ENCODE peak calls at places on chromosomes 13 and 19, in six cellular contexts. One of them, this sample, is unnamed.

GRCh38 chr19:40380199-40381037 is 9.6 kb downstream of the HIPK4 start:
- DNase-seq in left lung: no peak
- DNase-seq in dorsolateral prefrontal cortex: no peak
- DNase-seq in AG04450: no peak
- DNase-seq in SK-N-SH: peak
- DNase-seq in ovary: no peak
- DNase-seq in this sample: no peak

GRCh38 chr13:50529154-50529882 is 314.2 kb downstream of the DLEU7 start:
- DNase-seq in left lung: peak
- DNase-seq in dorsolateral prefrontal cortex: peak
- DNase-seq in AG04450: peak
- DNase-seq in SK-N-SH: peak
- DNase-seq in ovary: peak
- DNase-seq in this sample: peak

GRCh38 chr13:103663996-103664395 is 597.8 kb upstream of the SLC10A2 start:
- DNase-seq in left lung: no peak
- DNase-seq in dorsolateral prefrontal cortex: no peak
- DNase-seq in AG04450: no peak
- DNase-seq in SK-N-SH: no peak
- DNase-seq in ovary: no peak
- DNase-seq in this sample: no peak

GRCh38 chr13:30159446-30159839 is 147.9 kb downstream of the KATNAL1 start:
- DNase-seq in left lung: no peak
- DNase-seq in dorsolateral prefrontal cortex: no peak
- DNase-seq in AG04450: peak
- DNase-seq in SK-N-SH: no peak
- DNase-seq in ovary: no peak
- DNase-seq in this sample: no peak

GRCh38 chr19:6376512-6377193 is 920 bp upstream of the PSPN start:
- DNase-seq in left lung: no peak
- DNase-seq in dorsolateral prefrontal cortex: no peak
- DNase-seq in AG04450: no peak
- DNase-seq in SK-N-SH: no peak
- DNase-seq in ovary: no peak
- DNase-seq in this sample: no peak

GRCh38 chr19:3863648-3864047 is 5.2 kb downstream of the ZFR2 start:
- DNase-seq in left lung: no peak
- DNase-seq in dorsolateral prefrontal cortex: no peak
- DNase-seq in AG04450: no peak
- DNase-seq in SK-N-SH: no peak
- DNase-seq in ovary: no peak
- DNase-seq in this sample: no peak

GRCh38 chr19:30344446-30345425 is 27.4 kb upstream of the ZNF536 start:
- DNase-seq in left lung: no peak
- DNase-seq in dorsolateral prefrontal cortex: no peak
- DNase-seq in AG04450: no peak
- DNase-seq in SK-N-SH: no peak
- DNase-seq in ovary: no peak
- DNase-seq in this sample: peak

GRCh38 chr19:48351341-48351752 is 12.4 kb downstream of the TMEM143 start:
- DNase-seq in left lung: peak
- DNase-seq in dorsolateral prefrontal cortex: no peak
- DNase-seq in AG04450: no peak
- DNase-seq in SK-N-SH: peak
- DNase-seq in ovary: peak
- DNase-seq in this sample: peak

GRCh38 chr13:30829145-30829544 is 76.9 kb upstream of the MEDAG start:
- DNase-seq in left lung: no peak
- DNase-seq in dorsolateral prefrontal cortex: no peak
- DNase-seq in AG04450: no peak
- DNase-seq in SK-N-SH: no peak
- DNase-seq in ovary: no peak
- DNase-seq in this sample: no peak

GRCh38 chr19:34461375-34462100 is 20.0 kb upstream of the WTIP start:
- DNase-seq in left lung: no peak
- DNase-seq in dorsolateral prefrontal cortex: no peak
- DNase-seq in AG04450: no peak
- DNase-seq in SK-N-SH: no peak
- DNase-seq in ovary: no peak
- DNase-seq in this sample: no peak

GRCh38 chr19:1855828-1856255 is 7.5 kb downstream of the KLF16 start:
- DNase-seq in left lung: peak
- DNase-seq in dorsolateral prefrontal cortex: no peak
- DNase-seq in AG04450: no peak
- DNase-seq in SK-N-SH: no peak
- DNase-seq in ovary: no peak
- DNase-seq in this sample: no peak

GRCh38 chr13:18949489-18949761 is 232.2 kb downstream of the TUBA3C start:
- DNase-seq in left lung: no peak
- DNase-seq in dorsolateral prefrontal cortex: no peak
- DNase-seq in AG04450: no peak
- DNase-seq in SK-N-SH: no peak
- DNase-seq in ovary: no peak
- DNase-seq in this sample: no peak

GRCh38 chr19:33085570-33086128 is 4.7 kb downstream of the GPATCH1 start:
- DNase-seq in left lung: no peak
- DNase-seq in dorsolateral prefrontal cortex: no peak
- DNase-seq in AG04450: no peak
- DNase-seq in SK-N-SH: no peak
- DNase-seq in ovary: no peak
- DNase-seq in this sample: no peak

GRCh38 chr13:31351376-31351775 is 151.6 kb downstream of the B3GLCT start:
- DNase-seq in left lung: no peak
- DNase-seq in dorsolateral prefrontal cortex: no peak
- DNase-seq in AG04450: no peak
- DNase-seq in SK-N-SH: no peak
- DNase-seq in ovary: no peak
- DNase-seq in this sample: no peak

GRCh38 chr19:28019901-28020300 is 1193.0 kb downstream of the UQCRFS1 start:
- DNase-seq in left lung: no peak
- DNase-seq in dorsolateral prefrontal cortex: no peak
- DNase-seq in AG04450: no peak
- DNase-seq in SK-N-SH: no peak
- DNase-seq in ovary: no peak
- DNase-seq in this sample: no peak

GRCh38 chr13:48975101-48975925 is at the start of gene FNDC3A:
- DNase-seq in left lung: peak
- DNase-seq in dorsolateral prefrontal cortex: peak
- DNase-seq in AG04450: peak
- DNase-seq in SK-N-SH: peak
- DNase-seq in ovary: peak
- DNase-seq in this sample: peak

DNA sequence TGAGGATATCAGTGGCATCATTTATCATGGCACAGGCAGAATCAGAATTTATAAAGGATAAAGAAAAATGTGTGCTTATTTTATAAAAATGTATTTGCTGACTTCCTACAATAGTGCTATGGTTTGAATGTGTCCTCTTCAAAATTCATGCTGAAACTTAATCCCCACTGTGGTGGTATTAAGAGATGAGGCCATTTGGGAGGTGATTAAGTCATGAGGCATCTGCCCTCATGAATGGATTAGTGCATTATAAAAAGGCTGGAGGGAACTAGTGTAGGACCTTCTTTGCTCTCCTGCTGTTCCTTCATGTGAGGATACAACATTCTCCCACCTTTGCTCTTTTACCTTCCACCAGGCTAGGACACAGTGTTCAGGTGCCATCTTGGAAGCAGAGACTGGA is 212.8 kb downstream of the RFC3 start:
- DNase-seq in left lung: no peak
- DNase-seq in dorsolateral prefrontal cortex: no peak
- DNase-seq in AG04450: no peak
- DNase-seq in SK-N-SH: no peak
- DNase-seq in ovary: no peak
- DNase-seq in this sample: no peak
- H3K27ac ChIP-seq in left lung: no peak
- H3K27ac ChIP-seq in dorsolateral prefrontal cortex: no peak
- H3K27ac ChIP-seq in AG04450: no peak
- H3K27ac ChIP-seq in SK-N-SH: no peak
- H3K27ac ChIP-seq in ovary: no peak
- H3K27ac ChIP-seq in this sample: no peak

DNA sequence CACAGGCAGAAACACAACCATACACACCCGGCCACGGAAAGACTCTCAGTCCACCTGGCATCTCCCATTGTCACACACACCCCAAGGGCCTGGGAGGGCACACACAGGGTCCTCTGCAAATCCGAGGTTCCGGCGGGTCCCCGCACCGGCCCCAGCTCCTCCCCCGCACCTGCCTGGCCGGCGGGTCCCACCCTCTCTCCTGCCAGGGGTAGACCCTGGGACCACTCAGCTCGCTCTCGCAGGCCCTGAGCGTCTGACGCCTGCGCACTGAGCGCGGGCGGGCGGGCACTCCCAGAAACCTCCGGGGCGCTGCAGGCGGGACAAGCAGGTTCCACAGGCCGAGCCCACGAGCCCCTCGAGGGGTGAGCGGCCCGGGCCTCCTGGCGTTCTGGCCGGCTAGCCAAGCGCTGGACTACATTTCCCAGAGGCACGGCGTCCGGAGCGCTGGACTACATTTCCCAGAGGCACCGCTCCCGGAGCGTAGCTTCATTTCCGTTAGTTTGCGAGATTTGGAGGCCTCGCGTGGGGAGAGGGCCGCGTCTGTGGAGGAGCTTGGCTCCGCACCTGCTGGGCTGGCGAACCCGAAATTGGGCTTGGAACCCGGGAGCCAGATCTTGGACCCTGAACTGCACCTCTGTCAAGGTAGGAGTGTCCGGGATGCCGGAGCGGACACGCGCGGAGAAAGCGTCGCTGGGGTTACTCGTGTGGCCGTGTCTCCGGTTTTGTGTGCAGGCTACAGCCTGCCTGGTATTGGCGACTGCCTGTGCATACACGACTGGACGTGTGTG is at the start of gene ZNF420:
- DNase-seq in left lung: peak
- DNase-seq in dorsolateral prefrontal cortex: peak
- DNase-seq in AG04450: peak
- DNase-seq in SK-N-SH: peak
- DNase-seq in ovary: peak
- DNase-seq in this sample: peak
- TF ChIP-seq CTCF in left lung: no peak
- TF ChIP-seq CTCF in dorsolateral prefrontal cortex: peak
- TF ChIP-seq CTCF in AG04450: no peak
- TF ChIP-seq CTCF in SK-N-SH: no peak
- TF ChIP-seq CTCF in ovary: no peak
- TF ChIP-seq CTCF in this sample: no peak

DNA sequence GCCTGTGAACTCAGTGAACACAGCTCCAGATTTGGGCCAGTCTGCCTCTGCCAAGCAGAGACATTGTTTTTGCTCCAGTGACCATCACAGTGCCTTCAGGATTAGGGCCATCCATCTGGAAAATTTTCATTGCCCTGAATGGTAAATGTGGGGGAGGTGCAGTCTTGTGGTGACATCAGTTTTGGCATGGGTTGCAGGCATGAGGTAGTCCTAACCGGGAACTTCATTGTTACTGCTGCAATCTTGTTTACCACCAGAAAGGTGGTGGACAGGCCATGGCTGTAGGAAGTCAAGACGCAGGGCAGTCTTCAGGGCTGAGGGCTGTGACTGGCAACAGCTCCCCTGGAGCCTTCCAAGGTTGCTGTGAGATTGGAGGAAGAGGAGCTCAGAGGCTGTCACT is 55.2 kb downstream of the SPATA13 start:
- DNase-seq in left lung: no peak
- DNase-seq in dorsolateral prefrontal cortex: no peak
- DNase-seq in AG04450: no peak
- DNase-seq in SK-N-SH: no peak
- DNase-seq in ovary: no peak
- DNase-seq in this sample: peak
- H3K27ac ChIP-seq in left lung: no peak
- H3K27ac ChIP-seq in dorsolateral prefrontal cortex: peak
- H3K27ac ChIP-seq in AG04450: no peak
- H3K27ac ChIP-seq in SK-N-SH: no peak
- H3K27ac ChIP-seq in ovary: peak
- H3K27ac ChIP-seq in this sample: no peak

GRCh38 chr19:35780717-35781116 is 5.4 kb downstream of the ARHGAP33 start:
- DNase-seq in left lung: no peak
- DNase-seq in dorsolateral prefrontal cortex: no peak
- DNase-seq in AG04450: no peak
- DNase-seq in SK-N-SH: no peak
- DNase-seq in ovary: no peak
- DNase-seq in this sample: no peak

GRCh38 chr19:35777961-35778360 is 2.6 kb downstream of the ARHGAP33 start:
- DNase-seq in left lung: no peak
- DNase-seq in dorsolateral prefrontal cortex: no peak
- DNase-seq in AG04450: no peak
- DNase-seq in SK-N-SH: no peak
- DNase-seq in ovary: no peak
- DNase-seq in this sample: no peak

GRCh38 chr19:35777411-35777841 is 2.1 kb downstream of the ARHGAP33 start:
- DNase-seq in left lung: no peak
- DNase-seq in dorsolateral prefrontal cortex: no peak
- DNase-seq in AG04450: no peak
- DNase-seq in SK-N-SH: no peak
- DNase-seq in ovary: no peak
- DNase-seq in this sample: no peak

GRCh38 chr19:35780058-35780457 is 4.7 kb downstream of the ARHGAP33 start:
- DNase-seq in left lung: no peak
- DNase-seq in dorsolateral prefrontal cortex: no peak
- DNase-seq in AG04450: no peak
- DNase-seq in SK-N-SH: no peak
- DNase-seq in ovary: no peak
- DNase-seq in this sample: no peak

GRCh38 chr19:35779033-35779432 is 3.7 kb downstream of the ARHGAP33 start:
- DNase-seq in left lung: no peak
- DNase-seq in dorsolateral prefrontal cortex: no peak
- DNase-seq in AG04450: no peak
- DNase-seq in SK-N-SH: no peak
- DNase-seq in ovary: no peak
- DNase-seq in this sample: no peak
- TF ChIP-seq CTCF in left lung: no peak
- TF ChIP-seq CTCF in dorsolateral prefrontal cortex: no peak
- TF ChIP-seq CTCF in AG04450: no peak
- TF ChIP-seq CTCF in SK-N-SH: no peak
- TF ChIP-seq CTCF in ovary: no peak
- TF ChIP-seq CTCF in this sample: no peak

DNA sequence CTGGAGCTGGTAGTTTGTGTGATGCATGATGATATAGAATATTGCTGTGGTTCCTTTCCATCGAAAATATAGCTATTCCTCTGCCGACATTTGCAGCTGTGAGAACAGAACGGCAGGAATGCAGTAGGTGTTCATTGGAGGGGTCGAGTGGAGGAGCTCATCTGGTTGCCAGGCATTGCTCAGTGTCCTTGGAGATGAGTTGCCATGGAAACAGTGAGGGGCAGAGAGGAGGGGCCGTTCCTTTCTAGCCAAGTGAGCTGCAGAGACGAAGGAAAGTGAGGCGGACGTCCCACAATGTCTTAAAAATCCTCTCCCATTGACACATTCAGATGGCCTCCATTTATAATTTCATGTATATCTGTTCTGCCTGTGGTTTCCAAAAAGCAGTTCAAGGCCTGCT is 41.1 kb upstream of the ZNF835 start:
- DNase-seq in left lung: no peak
- DNase-seq in dorsolateral prefrontal cortex: peak
- DNase-seq in AG04450: no peak
- DNase-seq in SK-N-SH: peak
- DNase-seq in ovary: no peak
- DNase-seq in this sample: no peak
- H3K27ac ChIP-seq in left lung: no peak
- H3K27ac ChIP-seq in dorsolateral prefrontal cortex: peak
- H3K27ac ChIP-seq in AG04450: no peak
- H3K27ac ChIP-seq in SK-N-SH: no peak
- H3K27ac ChIP-seq in ovary: no peak
- H3K27ac ChIP-seq in this sample: no peak